ENCODE peak calls at places on chromosomes 13 and 19, in ten cellular contexts. H, L, X, I, B, F, K, V, G and U are unnamed samples. For H3K4me1, the result is how much of the 10 kb centered on the place peaks cover.

GRCh38 chr13:75391432-75392100 is 90.4 kb downstream of the TBC1D4 start:
- DNase-seq in H (no peak), L (no peak), X (no peak), I (no peak), B (no peak), F (no peak), K (no peak), V (no peak), G (no peak), U (no peak)

GRCh38 chr19:42048992-42049391 is 21.0 kb downstream of the GRIK5 start:
- DNase-seq in H (no peak), L (peak), X (no peak), I (no peak), B (no peak), F (peak), K (no peak), V (no peak), G (no peak), U (no peak)

GRCh38 chr13:86585826-86586225 is 786.6 kb upstream of the SLITRK6 start:
- DNase-seq in H (no peak), L (no peak), X (peak), I (peak), B (no peak), F (peak), K (no peak), V (peak), G (peak), U (no peak)

GRCh38 chr13:99123101-99124045 is 77.3 kb upstream of the UBAC2 start:
- DNase-seq in H (no peak), L (no peak), X (no peak), I (no peak), B (no peak), F (no peak), K (no peak), V (no peak), G (no peak), U (no peak)

GRCh38 chr19:35135389-35135909 is 590 bp upstream of the LGI4 start:
- DNase-seq in H (peak), L (peak), X (peak), I (peak), B (peak), F (peak), K (peak), V (peak), G (peak), U (peak)

GRCh38 chr19:49820125-49820524 is 2.0 kb downstream of the MED25 start:
- DNase-seq in H (no peak), L (no peak), X (no peak), I (peak), B (no peak), F (no peak), K (no peak), V (no peak), G (peak), U (no peak)

GRCh38 chr13:24045456-24045996 is 115.0 kb upstream of the SPATA13 start:
- DNase-seq in H (no peak), L (no peak), X (no peak), I (no peak), B (no peak), F (no peak), K (no peak), V (no peak), G (no peak), U (no peak)

GRCh38 chr19:34254552-34255432 is at the start of gene GARRE1:
- DNase-seq in H (peak), L (peak), X (no peak), I (peak), B (peak), F (peak), K (peak), V (peak), G (peak), U (no peak)

GRCh38 chr13:113586661-113587479 is 2.3 kb downstream of the TFDP1 start:
- DNase-seq in H (no peak), L (peak), X (no peak), I (peak), B (no peak), F (peak), K (no peak), V (no peak), G (no peak), U (peak)

GRCh38 chr19:12838893-12839656 is 760 bp downstream of the MAST1 start:
- DNase-seq in H (no peak), L (peak), X (no peak), I (no peak), B (no peak), F (no peak), K (peak), V (no peak), G (no peak), U (no peak)

GRCh38 chr19:11286312-11286974 is 9.5 kb upstream of the TSPAN16 start:
- DNase-seq in H (no peak), L (no peak), X (no peak), I (peak), B (no peak), F (no peak), K (no peak), V (no peak), G (no peak), U (no peak)

GRCh38 chr13:27770809-27771208 is 21.5 kb upstream of the GSX1 start:
- DNase-seq in H (no peak), L (peak), X (no peak), I (peak), B (peak), F (peak), K (peak), V (no peak), G (no peak), U (no peak)

GRCh38 chr13:32737111-32737571 is 150.9 kb downstream of the PDS5B start:
- DNase-seq in H (no peak), L (peak), X (no peak), I (no peak), B (no peak), F (no peak), K (no peak), V (no peak), G (no peak), U (no peak)

GRCh38 chr13:92175330-92175729 is 776.9 kb downstream of the GPC5 start:
- DNase-seq in H (no peak), L (peak), X (peak), I (peak), B (no peak), F (peak), K (peak), V (no peak), G (peak), U (no peak)

GRCh38 chr19:11165486-11166030 is 10.0 kb upstream of the SPC24 start:
- DNase-seq in H (no peak), L (no peak), X (no peak), I (no peak), B (no peak), F (no peak), K (no peak), V (no peak), G (no peak), U (no peak)

GRCh38 chr13:24221007-24221406 is 60.5 kb downstream of the SPATA13 start:
- DNase-seq in H (no peak), L (no peak), X (no peak), I (peak), B (no peak), F (no peak), K (no peak), V (no peak), G (no peak), U (no peak)

GRCh38 chr13:54980651-54981050 is 1952.0 kb downstream of the OLFM4 start:
- DNase-seq in H (no peak), L (no peak), X (no peak), I (no peak), B (no peak), F (no peak), K (no peak), V (no peak), G (no peak), U (no peak)

GRCh38 chr13:87671824-87672603 is 843 bp downstream of the SLITRK5 start:
- DNase-seq in H (no peak), L (no peak), X (no peak), I (no peak), B (no peak), F (no peak), K (peak), V (no peak), G (peak), U (peak)

GRCh38 chr13:113879017-113879416 is 15.1 kb upstream of the GAS6 start:
- DNase-seq in H (no peak), L (no peak), X (no peak), I (no peak), B (no peak), F (no peak), K (peak), V (no peak), G (no peak), U (no peak)

GRCh38 chr19:50794074-50794777 is 4.0 kb downstream of the ACP4 start:
- DNase-seq in H (no peak), L (peak), X (no peak), I (peak), B (no peak), F (peak), K (no peak), V (no peak), G (peak), U (no peak)

GRCh38 chr13:33004454-33004853 is 11.8 kb upstream of the KL start:
- DNase-seq in H (no peak), L (peak), X (no peak), I (peak), B (no peak), F (no peak), K (no peak), V (peak), G (peak), U (peak)

GRCh38 chr19:48737360-48737998 is 2.9 kb downstream of the RASIP1 start:
- DNase-seq in H (no peak), L (no peak), X (no peak), I (peak), B (no peak), F (no peak), K (peak), V (no peak), G (no peak), U (no peak)

GRCh38 chr13:63081400-63082014 is 1665.9 kb upstream of the PCDH20 start:
- DNase-seq in H (no peak), L (no peak), X (no peak), I (no peak), B (no peak), F (no peak), K (no peak), V (no peak), G (no peak), U (no peak)

GRCh38 chr13:110347535-110348308 is 40.6 kb downstream of the COL4A2 start:
- DNase-seq in H (no peak), L (no peak), X (no peak), I (no peak), B (no peak), F (no peak), K (no peak), V (peak), G (no peak), U (peak)

GRCh38 chr13:22662771-22663170 is 518.0 kb upstream of the SGCG start:
- DNase-seq in H (no peak), L (no peak), X (no peak), I (no peak), B (no peak), F (no peak), K (no peak), V (no peak), G (no peak), U (no peak)

GRCh38 chr19:32870154-32870573 is 597 bp upstream of the SLC7A9 start:
- DNase-seq in H (no peak), L (no peak), X (no peak), I (no peak), B (no peak), F (peak), K (peak), V (no peak), G (no peak), U (no peak)

GRCh38 chr13:48233886-48234488 is 981 bp downstream of the ITM2B start:
- DNase-seq in H (no peak), L (no peak), X (no peak), I (no peak), B (no peak), F (no peak), K (peak), V (no peak), G (no peak), U (no peak)

GRCh38 chr13:100550433-100550832 is 38.2 kb downstream of the GGACT start:
- DNase-seq in H (no peak), L (no peak), X (no peak), I (peak), B (no peak), F (peak), K (no peak), V (no peak), G (no peak), U (no peak)

GRCh38 chr13:50908371-50908770 is 1.2 kb upstream of the RNASEH2B start:
- DNase-seq in H (no peak), L (no peak), X (no peak), I (no peak), B (no peak), F (no peak), K (no peak), V (no peak), G (no peak), U (no peak)

GRCh38 chr13:27423333-27423732 is 1.1 kb upstream of the GTF3A start:
- DNase-seq in H (no peak), L (no peak), X (no peak), I (no peak), B (no peak), F (no peak), K (no peak), V (no peak), G (peak), U (no peak)

GRCh38 chr19:49676136-49676689 is 858 bp upstream of the PRMT1 start:
- DNase-seq in H (no peak), L (no peak), X (peak), I (peak), B (no peak), F (peak), K (peak), V (peak), G (peak), U (peak)

GRCh38 chr13:47858678-47859050 is 142.4 kb downstream of the SUCLA2 start:
- DNase-seq in H (no peak), L (no peak), X (no peak), I (no peak), B (no peak), F (no peak), K (no peak), V (no peak), G (no peak), U (no peak)

GRCh38 chr13:32585625-32586021 is 629 bp upstream of the PDS5B start:
- DNase-seq in H (no peak), L (peak), X (no peak), I (no peak), B (peak), F (peak), K (peak), V (no peak), G (peak), U (no peak)

GRCh38 chr13:102555914-102556553 is 40.8 kb upstream of the TPP2 start:
- DNase-seq in H (no peak), L (peak), X (no peak), I (no peak), B (no peak), F (no peak), K (peak), V (no peak), G (no peak), U (no peak)

GRCh38 chr19:1860821-1861598 is 2.4 kb downstream of the KLF16 start:
- DNase-seq in H (no peak), L (no peak), X (no peak), I (no peak), B (no peak), F (peak), K (no peak), V (no peak), G (no peak), U (no peak)
- H3K4me3 ChIP-seq in H (peak), L (no peak), X (no peak), I (no peak), B (peak), F (peak), K (peak), V (peak), G (no peak), U (no peak)

GRCh38 chr13:112182251-112182650 is 115.3 kb downstream of the SOX1 start:
- DNase-seq in H (no peak), L (no peak), X (no peak), I (no peak), B (no peak), F (no peak), K (no peak), V (no peak), G (no peak), U (peak)
- H3K4me1 ChIP-seq in H (under half), L (under half), X (under half), I (under half), B (under half), F (under half), K (under half), V (under half), G (under half), U (under half)

DNA sequence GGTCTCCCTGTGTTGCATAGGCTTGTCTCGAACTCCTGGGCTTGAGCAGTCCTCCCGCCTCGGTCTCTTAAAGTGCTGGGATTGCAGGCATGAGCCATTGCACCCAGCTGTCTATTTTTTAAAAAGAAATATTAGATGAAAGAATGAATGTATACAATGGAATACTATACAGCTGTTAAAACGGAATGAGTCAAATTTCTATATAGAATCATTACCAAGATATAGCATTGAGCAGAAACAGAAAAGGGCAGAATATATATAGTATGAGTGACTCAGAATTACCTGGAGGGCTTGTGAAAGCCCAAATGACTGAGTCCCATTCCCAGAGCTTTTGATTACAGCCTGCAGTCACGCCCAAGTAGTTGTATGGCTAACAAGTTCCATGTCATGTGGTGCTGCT is 4.4 kb downstream of the DACT3 start:
- DNase-seq in H (no peak), L (no peak), X (no peak), I (no peak), B (no peak), F (no peak), K (no peak), V (no peak), G (no peak), U (no peak)
- H3K27ac ChIP-seq in H (no peak), L (no peak), X (no peak), I (no peak), B (no peak), F (no peak), K (no peak), V (no peak), G (no peak), U (peak)

DNA sequence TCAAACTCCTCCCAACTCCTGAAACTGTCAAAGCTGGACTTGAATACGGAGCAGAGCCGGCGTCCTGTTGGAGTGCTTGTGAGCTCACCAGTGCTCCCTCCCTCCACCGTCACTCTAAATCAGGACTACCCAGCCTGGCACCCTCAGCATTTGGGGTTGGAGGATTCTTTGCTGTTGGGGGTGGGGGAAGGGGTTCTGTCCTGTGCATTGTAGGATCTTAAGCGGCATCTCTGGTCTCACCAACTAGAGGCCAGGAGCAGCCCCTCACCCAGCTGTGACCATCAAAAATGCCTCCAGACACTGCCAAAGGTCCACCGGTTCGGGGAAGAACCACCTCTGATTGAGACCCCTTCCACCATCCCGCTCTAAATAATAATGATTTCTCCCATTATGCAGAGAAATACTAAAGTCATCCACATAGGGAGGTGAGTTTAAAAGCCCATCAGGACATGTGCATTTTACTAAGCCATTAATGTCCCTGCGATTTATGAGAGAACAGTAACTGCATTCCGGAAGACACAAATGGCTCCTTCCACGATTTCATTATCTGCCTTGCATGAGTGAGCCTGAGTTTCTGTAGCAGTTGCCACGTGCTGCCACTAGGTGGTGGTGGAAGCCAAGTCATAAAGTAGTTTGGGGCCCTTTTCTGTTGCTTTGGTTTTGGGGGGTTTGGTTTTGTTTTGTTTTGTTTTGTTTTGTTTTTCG is 16.1 kb upstream of the USP29 start:
- DNase-seq in H (peak), L (peak), X (peak), I (peak), B (peak), F (peak), K (peak), V (peak), G (peak), U (no peak)
- H3K4me3 ChIP-seq in H (no peak), L (peak), X (no peak), I (no peak), B (peak), F (no peak), K (no peak), V (peak), G (no peak), U (no peak)

DNA sequence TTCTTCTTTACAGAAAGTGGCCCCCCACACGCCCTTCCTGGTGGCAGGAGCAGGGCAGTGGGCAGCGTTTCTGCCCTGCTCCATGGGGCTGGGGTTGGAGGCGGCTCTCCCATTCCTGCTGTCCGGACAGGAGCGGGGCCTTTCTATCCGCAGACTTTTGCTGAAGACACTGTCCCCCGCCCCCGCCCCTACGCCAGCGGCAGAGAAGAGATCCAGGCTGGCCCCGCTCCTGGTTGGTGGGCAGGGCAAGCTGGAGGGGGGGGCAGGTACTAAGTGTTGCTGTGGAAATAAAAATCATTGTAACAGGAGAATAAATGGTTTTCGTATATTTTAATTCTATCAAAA is 81.7 kb downstream of the ZNF429 start:
- DNase-seq in H (no peak), L (no peak), X (no peak), I (peak), B (no peak), F (no peak), K (no peak), V (peak), G (peak), U (no peak)
- H3K4me1 ChIP-seq in H (under half), L (under half), X (under half), I (half or more), B (under half), F (under half), K (under half), V (under half), G (under half), U (under half)

DNA sequence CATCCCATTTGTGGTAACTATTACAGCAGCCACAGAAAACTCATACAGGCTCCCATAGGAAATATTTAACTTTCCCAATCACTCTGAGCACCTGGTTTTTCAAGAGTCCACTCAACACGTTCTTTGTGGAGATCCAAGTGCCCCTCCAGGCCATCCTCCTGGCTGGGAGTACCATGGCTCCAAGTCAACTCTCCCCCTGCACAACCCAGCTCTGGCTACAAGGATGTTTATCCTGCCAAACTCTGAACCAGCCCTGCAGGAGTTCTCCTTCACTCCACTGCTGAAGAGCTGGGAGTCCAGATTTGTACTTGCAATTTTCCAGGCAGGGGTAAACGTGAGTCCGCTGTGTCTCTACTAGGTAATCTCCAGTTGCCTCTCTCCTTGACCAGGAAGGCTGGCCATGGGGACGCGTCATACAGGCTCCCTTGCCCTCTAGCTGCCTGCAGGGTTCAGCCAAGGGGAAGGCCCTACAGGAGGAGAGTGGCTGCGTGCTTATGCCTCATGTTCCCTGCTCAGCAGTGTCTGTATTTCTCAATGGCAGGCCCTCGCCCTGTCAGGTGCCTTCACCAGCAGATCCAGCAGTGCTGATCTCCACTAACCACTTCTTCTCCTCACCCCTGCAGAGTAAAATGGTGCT is 29.9 kb upstream of the ARGLU1 start:
- DNase-seq in H (no peak), L (no peak), X (no peak), I (no peak), B (no peak), F (no peak), K (no peak), V (no peak), G (peak), U (no peak)
- H3K27ac ChIP-seq in H (no peak), L (no peak), X (no peak), I (no peak), B (no peak), F (no peak), K (no peak), V (no peak), G (no peak), U (no peak)

DNA sequence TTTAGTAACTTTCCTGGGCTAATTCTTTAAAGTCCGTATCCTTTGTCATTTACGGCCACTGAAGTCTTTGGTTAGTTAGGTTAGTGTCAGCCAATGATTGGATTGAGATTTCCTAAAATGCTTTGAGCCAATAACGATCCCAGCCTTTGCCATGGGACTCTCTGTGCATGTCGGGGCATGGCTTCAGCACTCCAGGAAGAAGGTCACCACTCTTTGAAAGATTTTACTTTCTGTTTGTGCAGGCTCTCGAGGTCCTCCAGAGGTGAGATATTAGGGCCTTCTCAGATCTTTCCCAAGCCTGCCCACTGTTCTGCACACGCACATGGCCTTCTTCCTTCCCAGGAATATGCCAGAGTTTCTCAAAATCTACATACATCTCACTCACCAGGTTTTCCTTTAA is 153.7 kb upstream of the ARGLU1 start:
- DNase-seq in H (no peak), L (no peak), X (no peak), I (no peak), B (no peak), F (no peak), K (no peak), V (no peak), G (no peak), U (no peak)
- H3K4me3 ChIP-seq in H (no peak), L (no peak), X (no peak), I (no peak), B (no peak), F (no peak), K (no peak), V (no peak), G (no peak), U (no peak)